ENCODE peak calls at places on chromosomes 11 and 22, in five cellular contexts. E is WTC11, L is GM12878, W is H1, I is HepG2. T is an unnamed sample.

GRCh38 chr11:125517116-125517804 is 21.2 kb upstream of the FEZ1 start:
- DNase-seq in W (peak; percentile 76), I (no peak), E (peak; percentile 84), L (no peak), T (no peak)

GRCh38 chr11:116513894-116514293 is 258.9 kb downstream of the BUD13 start:
- DNase-seq in E (peak; percentile 87), I (peak; percentile 64), L (no peak), W (peak; percentile 47), T (no peak)

GRCh38 chr11:26227311-26227710 is 104.6 kb upstream of the ANO3 start:
- DNase-seq in E (no peak), I (peak; percentile 4), L (peak; percentile 24), W (no peak), T (peak; percentile 2)

GRCh38 chr11:35419713-35420333 is 465 bp upstream of the SLC1A2 start:
- DNase-seq in W (no peak), I (no peak), L (no peak), E (peak; percentile 15), T (no peak)

GRCh38 chr11:129945377-129945776 is 50.0 kb upstream of the NFRKB start:
- DNase-seq in E (no peak), I (no peak), W (no peak), L (no peak), T (no peak)

GRCh38 chr11:64626637-64627036 is 35.6 kb downstream of the SLC22A12 start:
- DNase-seq in E (no peak), I (no peak), W (no peak), L (no peak), T (no peak)

GRCh38 chr11:103923473-103923931 is 112.9 kb upstream of the DDI1 start:
- DNase-seq in W (no peak), L (no peak), E (no peak), I (peak; percentile 4), T (peak; percentile 69)

GRCh38 chr11:124865902-124866851 is 945 bp downstream of the ROBO3 start:
- DNase-seq in I (no peak), W (no peak), L (no peak), E (peak; percentile 76), T (peak; percentile 64)

GRCh38 chr11:76243157-76243556 is 36.9 kb upstream of the WNT11 start:
- DNase-seq in W (no peak), I (no peak), E (peak; percentile 64), L (no peak), T (no peak)

GRCh38 chr11:61295596-61295926 is 445 bp upstream of the VWCE start:
- DNase-seq in I (no peak), L (no peak), E (no peak), W (no peak), T (no peak)

GRCh38 chr22:50236731-50237409 is 8.0 kb downstream of the TUBGCP6 start:
- DNase-seq in E (no peak), W (no peak), L (no peak), I (no peak), T (peak; percentile 25)

GRCh38 chr11:44622721-44623258 is 57.3 kb downstream of the CD82 start:
- DNase-seq in E (no peak), I (no peak), W (no peak), L (no peak), T (no peak)

GRCh38 chr22:36331306-36331911 is 56.4 kb downstream of the MYH9 start:
- DNase-seq in I (peak; percentile 75), E (peak; percentile 54), W (peak; percentile 65), L (peak; percentile 81), T (peak; percentile 67)

GRCh38 chr22:39177456-39177775 is 24.9 kb upstream of the CBX7 start:
- DNase-seq in I (no peak), E (no peak), L (no peak), W (no peak), T (no peak)

GRCh38 chr11:65102142-65103095 is 6.4 kb downstream of the VPS51 start:
- DNase-seq in I (no peak), L (no peak), E (no peak), W (no peak), T (no peak)

GRCh38 chr22:43164636-43165035 is 13.3 kb downstream of the TSPO start:
- DNase-seq in W (no peak), I (no peak), L (no peak), E (no peak), T (no peak)

GRCh38 chr11:96333076-96333744 is 9.8 kb downstream of the MAML2 start:
- DNase-seq in L (no peak), W (no peak), I (no peak), E (no peak), T (no peak)

GRCh38 chr11:74487875-74488274 is 5.6 kb downstream of the LIPT2 start:
- DNase-seq in W (no peak), L (no peak), I (peak; percentile 54), E (peak; percentile 26), T (no peak)

GRCh38 chr11:66854729-66855211 is 2.1 kb upstream of the LRFN4 start:
- DNase-seq in I (no peak), L (no peak), E (no peak), W (no peak), T (no peak)

GRCh38 chr11:131889146-131889577 is 518.7 kb downstream of the NTM start:
- DNase-seq in I (no peak), L (peak; percentile 66), E (no peak), W (no peak), T (no peak)

GRCh38 chr22:24040946-24041345 is 29.8 kb downstream of the CABIN1 start:
- DNase-seq in W (no peak), L (no peak), E (no peak), I (no peak), T (no peak)

GRCh38 chr22:29626497-29627195 is 23.2 kb downstream of the NF2 start:
- DNase-seq in I (peak; percentile 15), L (no peak), E (no peak), W (no peak), T (no peak)

GRCh38 chr11:57370251-57370650 is 10.7 kb downstream of the PRG3 start:
- DNase-seq in I (no peak), E (no peak), W (no peak), L (no peak), T (no peak)

GRCh38 chr22:20495861-20496681 is 476 bp upstream of the KLHL22 start:
- DNase-seq in E (peak; percentile 87), L (peak; percentile 44), W (peak; percentile 44), I (peak; percentile 76), T (peak; percentile 76)

GRCh38 chr22:21626073-21626734 is 3.6 kb downstream of the YDJC start:
- DNase-seq in E (no peak), L (no peak), W (no peak), I (no peak), T (no peak)

GRCh38 chr11:117786099-117786870 is 10.7 kb downstream of the DSCAML1 start:
- DNase-seq in W (no peak), I (no peak), E (no peak), L (no peak), T (peak; percentile 36)

GRCh38 chr11:62709262-62710000 is 2.0 kb downstream of the GNG3 start:
- DNase-seq in E (peak; percentile 96), L (peak; percentile 91), W (peak; percentile 95), I (no peak), T (peak; percentile 94)

GRCh38 chr22:36741204-36741793 is 34.6 kb downstream of the IFT27 start:
- DNase-seq in W (no peak), I (no peak), E (no peak), L (no peak), T (peak; percentile 20)

GRCh38 chr22:40258463-40259046 is 80.8 kb downstream of the TNRC6B start:
- DNase-seq in I (no peak), W (no peak), L (no peak), E (no peak), T (no peak)

GRCh38 chr11:2728663-2729332 is 29.0 kb upstream of the KCNQ1OT1 start:
- DNase-seq in I (peak; percentile 97), L (no peak), E (no peak), W (no peak), T (no peak)

GRCh38 chr22:49545606-49546005 is 282.1 kb downstream of the BRD1 start:
- DNase-seq in E (peak; percentile 3), L (no peak), W (no peak), I (no peak), T (no peak)

GRCh38 chr11:134392953-134393615 is 19.0 kb downstream of the B3GAT1 start:
- DNase-seq in W (no peak), I (no peak), E (no peak), L (no peak), T (no peak)
- TF ChIP-seq MAX in W (no peak), I (no peak), E (no peak), L (no peak), T (no peak)

GRCh38 chr11:6498544-6498943 is 1.5 kb downstream of the DNHD1 start:
- DNase-seq in E (no peak), I (no peak), W (no peak), L (no peak), T (no peak)

GRCh38 chr11:6497069-6497839 is at the start of gene DNHD1:
- DNase-seq in W (peak; percentile 33), I (no peak), L (no peak), E (peak; percentile 77), T (no peak)

GRCh38 chr11:6502382-6502781 is 5.3 kb downstream of the DNHD1 start:
- DNase-seq in W (no peak), E (no peak), L (no peak), I (no peak), T (no peak)

DNA sequence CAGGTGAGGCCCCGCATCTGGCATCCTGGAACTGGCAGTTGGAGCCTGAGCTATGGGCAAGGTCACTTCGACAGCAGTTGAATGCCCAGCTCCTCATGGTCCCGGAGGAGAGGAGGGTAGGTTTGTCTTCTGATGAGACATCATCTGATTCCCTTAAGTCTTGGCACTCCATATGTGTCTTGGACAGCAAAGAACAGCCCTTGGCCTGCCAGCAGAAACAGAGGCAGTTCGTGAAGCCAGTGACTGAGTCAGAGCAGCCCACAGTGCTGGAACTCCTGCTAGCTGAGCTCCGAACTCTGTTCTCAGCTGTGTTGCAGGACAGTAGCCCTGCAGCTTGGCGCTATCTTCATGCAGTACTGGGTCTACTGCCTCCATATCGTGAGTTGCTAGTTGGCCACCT is 1.0 kb downstream of the DNHD1 start:
- DNase-seq in I (no peak), E (no peak), L (no peak), W (no peak), T (no peak)
- TF ChIP-seq MAX in I (no peak), E (no peak), L (no peak), W (no peak), T (no peak)

DNA sequence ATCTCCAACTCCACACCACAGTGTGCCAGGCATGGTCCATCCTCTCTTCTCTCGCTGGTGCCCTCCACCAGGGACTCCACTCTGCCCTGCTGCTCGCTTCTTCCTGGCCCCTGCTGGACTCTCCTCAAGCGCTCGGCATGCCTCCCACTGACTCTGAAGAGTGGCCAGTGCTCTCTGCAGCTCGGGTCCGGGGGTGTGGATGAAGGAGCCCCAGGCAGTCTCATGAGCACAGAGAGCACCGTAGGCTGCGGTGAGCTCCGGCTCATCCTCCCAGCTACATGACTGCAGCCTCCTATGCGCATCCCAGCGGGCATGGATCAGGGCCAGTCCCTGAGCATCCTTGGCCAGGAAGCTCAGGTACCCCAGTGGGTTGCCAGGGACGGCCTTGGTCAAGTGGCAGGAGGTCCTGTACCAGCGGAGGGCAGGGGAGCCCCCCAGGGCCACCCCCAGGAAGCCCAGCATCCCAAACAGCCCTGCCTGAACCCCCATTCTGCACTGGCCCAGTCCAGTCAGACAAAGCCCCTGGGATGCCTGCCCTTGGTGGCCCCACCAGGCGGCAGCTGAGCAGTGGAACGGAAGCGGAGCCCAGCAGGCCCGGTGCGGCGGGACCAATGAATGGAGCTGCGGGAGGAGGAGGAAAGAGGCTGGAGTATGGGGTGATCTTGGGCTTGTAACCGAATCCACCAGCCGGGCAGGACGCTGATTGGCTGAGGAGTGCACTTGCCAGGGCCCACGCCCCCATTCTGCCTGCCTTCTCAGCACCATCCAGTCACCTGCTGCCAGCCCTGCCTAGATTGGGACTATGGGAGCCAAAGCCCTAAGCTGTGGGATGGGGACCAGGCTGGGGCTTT is at the start of gene PLA2G3:
- DNase-seq in E (peak; percentile 94), I (peak; percentile 50), L (no peak), W (peak; percentile 85), T (no peak)
- TF ChIP-seq MAX in E (no peak), I (no peak), L (no peak), W (peak; percentile 41), T (no peak)

GRCh38 chr11:697811-698311 is 2.2 kb downstream of the TMEM80 start:
- DNase-seq in W (no peak), E (no peak), L (no peak), I (no peak), T (no peak)
- TF ChIP-seq MAX in W (no peak), E (no peak), L (no peak), I (no peak), T (no peak)